ENCODE peak calls at places on chromosomes 3 and 15, in seven cellular contexts. Y is cardiac muscle cell, V is GM10248, H is MCF 10A, S is H1, N is psoas muscle, T is GM12864. F is an unnamed sample.

GRCh38 chr3:151443583-151443982 is 17.3 kb downstream of the IGSF10 start:
- DNase-seq in N (no peak), S (peak; percentile 64), T (no peak), V (no peak), H (peak; percentile 32), Y (peak; percentile 73), F (no peak)

GRCh38 chr3:172675371-172676193 is 35.3 kb downstream of the NCEH1 start:
- DNase-seq in H (peak; percentile 75), V (peak; percentile 58), S (no peak), N (no peak), Y (peak; percentile 64), T (peak; percentile 10), F (no peak)

GRCh38 chr3:18111702-18112311 is 313.3 kb downstream of the SATB1 start:
- DNase-seq in Y (no peak), V (peak; percentile 24), T (no peak), N (no peak), S (no peak), H (peak; percentile 4), F (no peak)

GRCh38 chr15:78256044-78256437 is 8.3 kb upstream of the DNAJA4 start:
- DNase-seq in S (no peak), H (no peak), T (no peak), Y (no peak), V (no peak), N (no peak), F (no peak)

GRCh38 chr3:131303848-131304247 is 77.7 kb upstream of the NUDT16 start:
- DNase-seq in V (no peak), H (peak; percentile 29), Y (no peak), T (no peak), N (no peak), S (no peak), F (no peak)

GRCh38 chr3:122992628-122993570 is 34.7 kb downstream of the SEMA5B start:
- DNase-seq in H (no peak), N (peak; percentile 70), V (no peak), S (no peak), Y (no peak), T (no peak), F (peak; percentile 79)

GRCh38 chr3:74535281-74535680 is 79.2 kb downstream of the CNTN3 start:
- DNase-seq in S (no peak), H (peak; percentile 10), N (no peak), V (no peak), Y (no peak), T (no peak), F (no peak)

GRCh38 chr3:196501316-196502064 is 2.1 kb downstream of the RNF168 start:
- DNase-seq in Y (peak; percentile 23), S (no peak), H (peak; percentile 42), V (no peak), T (no peak), N (peak; percentile 21), F (no peak)

GRCh38 chr3:195556390-195556789 is 13.3 kb upstream of the PPP1R2 start:
- DNase-seq in N (no peak), V (no peak), H (no peak), Y (peak; percentile 47), S (no peak), T (no peak), F (no peak)

GRCh38 chr3:195208183-195208582 is 62.8 kb downstream of the XXYLT1 start:
- DNase-seq in S (peak; percentile 30), H (no peak), T (peak; percentile 75), V (peak; percentile 68), Y (no peak), N (no peak), F (no peak)

GRCh38 chr3:121649645-121650044 is 11.1 kb downstream of the HCLS1 start:
- DNase-seq in V (no peak), S (no peak), Y (no peak), N (no peak), T (no peak), H (peak; percentile 47), F (no peak)

GRCh38 chr3:32175607-32176197 is 62.8 kb upstream of the CMTM8 start:
- DNase-seq in V (peak; percentile 58), H (peak; percentile 79), S (peak; percentile 67), Y (peak; percentile 88), N (no peak), T (peak; percentile 26), F (no peak)

GRCh38 chr3:8501388-8502131 is at the start of gene LMCD1:
- DNase-seq in V (peak; percentile 87), T (peak; percentile 57), H (peak; percentile 86), S (peak; percentile 92), Y (peak; percentile 98), N (peak; percentile 96), F (peak; percentile 97)

GRCh38 chr15:89385596-89386242 is 51.1 kb upstream of the POLG start:
- DNase-seq in S (no peak), N (no peak), Y (no peak), H (peak; percentile 60), V (no peak), T (no peak), F (no peak)

GRCh38 chr3:67318162-67318561 is 320.1 kb downstream of the KBTBD8 start:
- DNase-seq in S (no peak), V (no peak), T (no peak), Y (no peak), N (no peak), H (no peak), F (no peak)

GRCh38 chr3:71537211-71537611 is 46.3 kb downstream of the FOXP1 start:
- DNase-seq in N (peak; percentile 39), T (no peak), H (peak; percentile 98), S (no peak), V (no peak), Y (no peak), F (no peak)

GRCh38 chr15:89184886-89185526 is 36.4 kb downstream of the RLBP1 start:
- DNase-seq in Y (no peak), H (no peak), S (no peak), T (no peak), N (no peak), V (no peak), F (no peak)

DNA sequence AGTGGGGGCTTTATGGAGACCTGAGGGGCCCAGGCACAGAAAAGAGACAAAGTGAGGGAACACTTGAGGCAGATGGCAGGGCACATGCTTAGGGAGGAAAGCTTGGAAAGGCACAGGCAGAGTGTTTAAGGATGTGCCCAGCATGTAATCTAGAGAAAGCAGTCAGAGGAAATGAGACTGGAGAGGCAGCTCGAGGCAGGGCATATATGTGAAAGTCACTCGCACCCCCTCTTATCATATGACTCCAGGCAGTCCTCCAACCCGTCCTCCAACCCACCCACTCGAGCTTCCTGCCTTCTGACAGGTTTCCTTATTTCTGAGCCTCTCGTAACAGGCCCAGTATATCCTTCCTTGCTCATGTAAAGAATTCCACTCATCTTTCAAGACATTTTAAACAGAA is 294.0 kb downstream of the SOX2 start:
- DNase-seq in S (no peak), T (no peak), V (no peak), N (no peak), H (no peak), Y (no peak), F (no peak)
- TF ChIP-seq CTCF in S (no peak), T (no peak), V (no peak), N (no peak), H (no peak), Y (no peak), F (no peak)

GRCh38 chr3:59605944-59606534 is 556.2 kb upstream of the CFAP20DC start:
- DNase-seq in H (no peak), S (no peak), N (no peak), Y (peak; percentile 58), V (no peak), T (no peak), F (no peak)

GRCh38 chr3:59605318-59605717 is 555.5 kb upstream of the CFAP20DC start:
- DNase-seq in S (no peak), N (no peak), Y (no peak), T (no peak), V (no peak), H (no peak), F (no peak)

GRCh38 chr3:59608356-59608755 is 558.5 kb upstream of the CFAP20DC start:
- DNase-seq in V (no peak), S (no peak), H (no peak), N (no peak), Y (no peak), T (no peak), F (no peak)

GRCh38 chr3:59606638-59607262 is 556.9 kb upstream of the CFAP20DC start:
- DNase-seq in T (no peak), Y (peak; percentile 76), H (no peak), V (no peak), N (peak; percentile 13), S (no peak), F (no peak)

GRCh38 chr3:59607628-59608027 is 557.8 kb upstream of the CFAP20DC start:
- DNase-seq in S (no peak), V (no peak), H (peak; percentile 40), T (no peak), N (no peak), Y (peak; percentile 19), F (no peak)
- TF ChIP-seq CTCF in S (peak; percentile 28), V (no peak), H (no peak), T (no peak), N (no peak), Y (no peak), F (no peak)

GRCh38 chr3:140733623-140734022 is 55.8 kb downstream of the TRIM42 start:
- DNase-seq in N (no peak), H (no peak), V (no peak), T (no peak), S (no peak), Y (no peak), F (no peak)

GRCh38 chr3:140731440-140732119 is 53.7 kb downstream of the TRIM42 start:
- DNase-seq in S (no peak), N (no peak), T (no peak), H (no peak), V (peak; percentile 43), Y (no peak), F (no peak)

GRCh38 chr3:140742116-140742515 is 64.3 kb downstream of the TRIM42 start:
- DNase-seq in S (no peak), Y (no peak), H (no peak), T (no peak), V (no peak), N (no peak), F (no peak)

DNA sequence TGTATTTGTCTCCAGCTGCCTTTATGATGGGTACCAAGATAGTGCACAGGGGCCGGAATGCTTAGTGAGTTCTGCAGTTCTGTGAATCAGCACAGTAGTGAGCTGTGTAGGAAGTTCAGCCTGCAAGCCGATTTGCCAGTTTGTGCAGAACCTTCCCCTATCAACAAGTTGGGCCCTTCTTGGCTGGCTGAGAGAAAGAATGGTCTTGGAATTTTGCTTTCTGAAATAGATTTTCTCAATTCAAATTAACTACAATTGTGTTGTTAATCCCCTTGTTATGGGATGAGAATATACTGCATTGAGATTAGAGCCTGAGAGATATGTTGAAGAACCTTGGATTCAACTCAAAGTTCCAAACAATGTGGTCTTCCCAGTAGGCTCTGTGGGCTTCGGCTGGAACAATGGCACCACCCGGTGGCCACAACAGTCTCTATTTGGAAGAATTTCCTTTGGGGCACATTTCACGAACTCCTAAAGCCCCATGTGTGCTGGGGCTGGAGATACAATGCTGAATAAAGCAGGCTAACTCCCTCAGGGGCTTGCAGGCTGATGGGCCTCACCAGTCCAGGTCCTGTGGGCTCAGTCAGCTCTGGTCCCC is 59.1 kb downstream of the TRIM42 start:
- DNase-seq in T (no peak), H (peak; percentile 36), Y (peak; percentile 68), N (peak; percentile 39), V (peak; percentile 34), S (peak; percentile 71), F (no peak)
- TF ChIP-seq CTCF in T (peak; percentile 39), H (peak; percentile 61), Y (peak; percentile 38), N (peak; percentile 45), V (peak; percentile 48), S (peak; percentile 82), F (peak; percentile 12)

DNA sequence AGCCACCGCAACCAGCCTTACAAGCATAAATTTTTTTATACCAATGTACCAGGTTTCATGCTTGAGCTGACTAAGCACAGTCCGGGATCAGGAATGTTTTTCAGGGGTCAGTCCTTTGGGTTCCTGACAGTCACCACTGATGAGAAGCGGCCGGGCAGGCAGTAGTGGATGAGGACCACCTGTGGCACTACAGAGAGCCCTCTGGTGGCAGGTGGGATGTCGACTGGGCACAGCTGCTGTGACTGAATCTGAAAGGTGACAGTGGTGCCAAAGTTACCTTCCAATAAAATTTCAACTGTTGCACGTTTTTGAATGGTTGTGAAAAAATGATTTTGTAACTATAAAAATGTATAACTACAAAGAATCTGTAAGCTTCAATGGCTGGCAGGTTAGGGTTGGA is 34.0 kb downstream of the TPRA1 start:
- DNase-seq in V (no peak), Y (peak; percentile 24), T (no peak), H (no peak), N (no peak), S (no peak), F (no peak)
- TF ChIP-seq CTCF in V (no peak), Y (peak; percentile 13), T (peak; percentile 43), H (no peak), N (no peak), S (peak; percentile 52), F (no peak)

F was measured in sigmoid colon.